ENCODE peak calls at places on chromosomes 2 and 18, in seven cellular contexts. One of them, this sample, is unnamed.

GRCh38 chr2:159144776-159145614 is 141.5 kb downstream of the WDSUB1 start:
- DNase-seq in ovary: no peak
- DNase-seq in K562: no peak
- DNase-seq in GM23338: no peak
- DNase-seq in CD8-positive, alpha-beta T cell: peak; percentile 8
- DNase-seq in lower lobe of right lung: no peak
- DNase-seq in Peyer's patch: no peak
- DNase-seq in this sample: no peak

GRCh38 chr2:120894936-120895335 is 159.3 kb downstream of the GLI2 start:
- DNase-seq in ovary: peak; percentile 32
- DNase-seq in K562: no peak
- DNase-seq in GM23338: no peak
- DNase-seq in CD8-positive, alpha-beta T cell: no peak
- DNase-seq in lower lobe of right lung: peak; percentile 12
- DNase-seq in Peyer's patch: no peak
- DNase-seq in this sample: no peak

GRCh38 chr2:218879881-218880748 is 537 bp upstream of the WNT10A start:
- DNase-seq in ovary: no peak
- DNase-seq in K562: no peak
- DNase-seq in GM23338: peak; percentile 48
- DNase-seq in CD8-positive, alpha-beta T cell: peak; percentile 80
- DNase-seq in lower lobe of right lung: peak; percentile 68
- DNase-seq in Peyer's patch: no peak
- DNase-seq in this sample: no peak

GRCh38 chr18:55095579-55095978 is 136.3 kb upstream of the CCDC68 start:
- DNase-seq in ovary: no peak
- DNase-seq in K562: no peak
- DNase-seq in GM23338: no peak
- DNase-seq in CD8-positive, alpha-beta T cell: no peak
- DNase-seq in lower lobe of right lung: no peak
- DNase-seq in Peyer's patch: no peak
- DNase-seq in this sample: no peak

GRCh38 chr18:31931163-31931885 is 11.6 kb downstream of the TRAPPC8 start:
- DNase-seq in ovary: no peak
- DNase-seq in K562: no peak
- DNase-seq in GM23338: no peak
- DNase-seq in CD8-positive, alpha-beta T cell: no peak
- DNase-seq in lower lobe of right lung: no peak
- DNase-seq in Peyer's patch: no peak
- DNase-seq in this sample: no peak

GRCh38 chr2:204072443-204073324 is 136.1 kb downstream of the ICOS start:
- DNase-seq in ovary: no peak
- DNase-seq in K562: peak; percentile 30
- DNase-seq in GM23338: peak; percentile 84
- DNase-seq in CD8-positive, alpha-beta T cell: peak; percentile 34
- DNase-seq in lower lobe of right lung: no peak
- DNase-seq in Peyer's patch: peak; percentile 48
- DNase-seq in this sample: peak; percentile 67

GRCh38 chr2:230582851-230583283 is 129.8 kb upstream of the CAB39 start:
- DNase-seq in ovary: no peak
- DNase-seq in K562: no peak
- DNase-seq in GM23338: no peak
- DNase-seq in CD8-positive, alpha-beta T cell: no peak
- DNase-seq in lower lobe of right lung: no peak
- DNase-seq in Peyer's patch: no peak
- DNase-seq in this sample: no peak

GRCh38 chr2:11872247-11872947 is 126.0 kb downstream of the LPIN1 start:
- DNase-seq in ovary: no peak
- DNase-seq in K562: peak; percentile 41
- DNase-seq in GM23338: no peak
- DNase-seq in CD8-positive, alpha-beta T cell: no peak
- DNase-seq in lower lobe of right lung: no peak
- DNase-seq in Peyer's patch: no peak
- DNase-seq in this sample: no peak

GRCh38 chr2:227482638-227483340 is 10.8 kb downstream of the AGFG1 start:
- DNase-seq in ovary: no peak
- DNase-seq in K562: no peak
- DNase-seq in GM23338: no peak
- DNase-seq in CD8-positive, alpha-beta T cell: no peak
- DNase-seq in lower lobe of right lung: no peak
- DNase-seq in Peyer's patch: no peak
- DNase-seq in this sample: no peak

GRCh38 chr2:20348542-20348941 is 2.1 kb downstream of the PUM2 start:
- DNase-seq in ovary: no peak
- DNase-seq in K562: peak; percentile 72
- DNase-seq in GM23338: no peak
- DNase-seq in CD8-positive, alpha-beta T cell: no peak
- DNase-seq in lower lobe of right lung: no peak
- DNase-seq in Peyer's patch: peak; percentile 53
- DNase-seq in this sample: no peak

GRCh38 chr2:37916512-37917082 is 8.5 kb upstream of the RMDN2 start:
- DNase-seq in ovary: peak; percentile 46
- DNase-seq in K562: no peak
- DNase-seq in GM23338: no peak
- DNase-seq in CD8-positive, alpha-beta T cell: no peak
- DNase-seq in lower lobe of right lung: peak; percentile 68
- DNase-seq in Peyer's patch: no peak
- DNase-seq in this sample: no peak

GRCh38 chr2:7730449-7730848 is 813.2 kb downstream of the RNF144A start:
- DNase-seq in ovary: no peak
- DNase-seq in K562: no peak
- DNase-seq in GM23338: no peak
- DNase-seq in CD8-positive, alpha-beta T cell: no peak
- DNase-seq in lower lobe of right lung: no peak
- DNase-seq in Peyer's patch: no peak
- DNase-seq in this sample: no peak

GRCh38 chr2:4725618-4726017 is 966.6 kb upstream of the SOX11 start:
- DNase-seq in ovary: no peak
- DNase-seq in K562: no peak
- DNase-seq in GM23338: no peak
- DNase-seq in CD8-positive, alpha-beta T cell: no peak
- DNase-seq in lower lobe of right lung: no peak
- DNase-seq in Peyer's patch: no peak
- DNase-seq in this sample: no peak

GRCh38 chr2:188682864-188683263 is 291.3 kb upstream of the COL3A1 start:
- DNase-seq in ovary: no peak
- DNase-seq in K562: no peak
- DNase-seq in GM23338: no peak
- DNase-seq in CD8-positive, alpha-beta T cell: no peak
- DNase-seq in lower lobe of right lung: no peak
- DNase-seq in Peyer's patch: no peak
- DNase-seq in this sample: no peak

GRCh38 chr2:10016001-10016801 is 27.1 kb upstream of the KLF11 start:
- DNase-seq in ovary: peak; percentile 26
- DNase-seq in K562: no peak
- DNase-seq in GM23338: no peak
- DNase-seq in CD8-positive, alpha-beta T cell: no peak
- DNase-seq in lower lobe of right lung: peak; percentile 41
- DNase-seq in Peyer's patch: peak; percentile 43
- DNase-seq in this sample: no peak

GRCh38 chr18:7174359-7175107 is 56.4 kb upstream of the LRRC30 start:
- DNase-seq in ovary: no peak
- DNase-seq in K562: no peak
- DNase-seq in GM23338: peak; percentile 28
- DNase-seq in CD8-positive, alpha-beta T cell: no peak
- DNase-seq in lower lobe of right lung: no peak
- DNase-seq in Peyer's patch: no peak
- DNase-seq in this sample: peak; percentile 23

GRCh38 chr2:33482518-33482917 is 6.1 kb downstream of the RASGRP3 start:
- DNase-seq in ovary: no peak
- DNase-seq in K562: no peak
- DNase-seq in GM23338: no peak
- DNase-seq in CD8-positive, alpha-beta T cell: no peak
- DNase-seq in lower lobe of right lung: no peak
- DNase-seq in Peyer's patch: no peak
- DNase-seq in this sample: no peak

GRCh38 chr2:202072737-202073396 is at the start of gene KIAA2012:
- DNase-seq in ovary: no peak
- DNase-seq in K562: no peak
- DNase-seq in GM23338: peak; percentile 64
- DNase-seq in CD8-positive, alpha-beta T cell: no peak
- DNase-seq in lower lobe of right lung: no peak
- DNase-seq in Peyer's patch: no peak
- DNase-seq in this sample: peak; percentile 34

GRCh38 chr18:76522104-76522503 is 27.1 kb upstream of the ZNF516 start:
- DNase-seq in ovary: peak; percentile 77
- DNase-seq in K562: no peak
- DNase-seq in GM23338: peak; percentile 60
- DNase-seq in CD8-positive, alpha-beta T cell: no peak
- DNase-seq in lower lobe of right lung: no peak
- DNase-seq in Peyer's patch: no peak
- DNase-seq in this sample: peak; percentile 28

GRCh38 chr18:76522551-76522950 is 27.5 kb upstream of the ZNF516 start:
- DNase-seq in ovary: no peak
- DNase-seq in K562: no peak
- DNase-seq in GM23338: no peak
- DNase-seq in CD8-positive, alpha-beta T cell: no peak
- DNase-seq in lower lobe of right lung: no peak
- DNase-seq in Peyer's patch: no peak
- DNase-seq in this sample: no peak

GRCh38 chr18:76519156-76519549 is 24.1 kb upstream of the ZNF516 start:
- DNase-seq in ovary: no peak
- DNase-seq in K562: no peak
- DNase-seq in GM23338: peak; percentile 64
- DNase-seq in CD8-positive, alpha-beta T cell: no peak
- DNase-seq in lower lobe of right lung: no peak
- DNase-seq in Peyer's patch: no peak
- DNase-seq in this sample: peak; percentile 35

GRCh38 chr18:76518543-76519155 is 23.6 kb upstream of the ZNF516 start:
- DNase-seq in ovary: peak; percentile 81
- DNase-seq in K562: no peak
- DNase-seq in GM23338: peak; percentile 74
- DNase-seq in CD8-positive, alpha-beta T cell: no peak
- DNase-seq in lower lobe of right lung: peak; percentile 59
- DNase-seq in Peyer's patch: no peak
- DNase-seq in this sample: peak; percentile 58

GRCh38 chr18:76521367-76521766 is 26.3 kb upstream of the ZNF516 start:
- DNase-seq in ovary: no peak
- DNase-seq in K562: no peak
- DNase-seq in GM23338: peak; percentile 28
- DNase-seq in CD8-positive, alpha-beta T cell: no peak
- DNase-seq in lower lobe of right lung: no peak
- DNase-seq in Peyer's patch: no peak
- DNase-seq in this sample: no peak
- TF ChIP-seq CTCF in ovary: no peak
- TF ChIP-seq CTCF in K562: no peak
- TF ChIP-seq CTCF in GM23338: no peak
- TF ChIP-seq CTCF in CD8-positive, alpha-beta T cell: no peak
- TF ChIP-seq CTCF in lower lobe of right lung: no peak
- TF ChIP-seq CTCF in Peyer's patch: no peak
- TF ChIP-seq CTCF in this sample: no peak

DNA sequence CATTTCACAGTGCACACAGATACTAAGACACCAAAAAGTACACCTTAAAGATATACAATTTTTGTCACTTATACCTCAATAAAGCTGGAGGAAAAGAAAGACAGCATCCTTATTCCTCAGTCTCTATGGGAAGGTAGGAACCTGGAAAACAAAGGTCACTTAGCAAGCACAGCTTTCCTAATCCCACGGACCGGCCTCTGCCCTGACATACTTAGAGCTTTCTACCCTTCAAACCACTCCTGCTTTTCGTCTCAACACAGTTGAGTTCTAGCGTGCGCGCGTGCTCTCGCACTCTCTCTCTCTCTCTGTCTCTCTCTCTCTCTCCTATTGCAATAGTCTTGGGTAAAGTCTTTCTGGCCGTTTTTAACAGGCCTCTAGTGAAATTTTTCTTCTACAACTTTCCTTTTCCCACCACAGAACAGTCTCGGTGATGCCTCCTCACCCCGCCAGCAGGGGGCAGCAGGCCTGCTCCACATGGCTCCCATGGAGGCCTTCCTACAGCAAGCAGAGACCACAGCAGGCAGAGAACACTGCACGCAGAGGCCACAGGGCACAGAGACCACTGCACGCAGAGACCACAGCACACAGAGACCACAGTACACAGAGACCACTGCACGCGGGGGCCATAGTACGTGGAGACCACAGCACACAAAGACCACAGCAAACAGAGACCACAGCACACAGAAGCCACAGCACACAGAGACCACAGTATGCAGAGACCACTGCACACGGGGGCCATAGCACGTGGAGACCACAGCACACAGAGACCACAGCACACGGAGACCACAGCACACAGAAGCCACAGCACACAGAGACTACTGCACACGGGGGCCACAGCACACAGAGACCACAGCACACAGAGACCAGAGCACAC is 106.9 kb downstream of the FBXO15 start:
- DNase-seq in ovary: no peak
- DNase-seq in K562: peak; percentile 64
- DNase-seq in GM23338: peak; percentile 81
- DNase-seq in CD8-positive, alpha-beta T cell: peak; percentile 45
- DNase-seq in lower lobe of right lung: peak; percentile 60
- DNase-seq in Peyer's patch: peak; percentile 64
- DNase-seq in this sample: peak; percentile 75
- TF ChIP-seq CTCF in ovary: no peak
- TF ChIP-seq CTCF in K562: peak; percentile 69
- TF ChIP-seq CTCF in GM23338: peak; percentile 90
- TF ChIP-seq CTCF in CD8-positive, alpha-beta T cell: peak; percentile 67
- TF ChIP-seq CTCF in lower lobe of right lung: peak; percentile 53
- TF ChIP-seq CTCF in Peyer's patch: peak; percentile 55
- TF ChIP-seq CTCF in this sample: peak; percentile 73

GRCh38 chr18:72700961-72701710 is 157.0 kb upstream of the CBLN2 start:
- DNase-seq in ovary: no peak
- DNase-seq in K562: peak; percentile 0
- DNase-seq in GM23338: peak; percentile 62
- DNase-seq in CD8-positive, alpha-beta T cell: no peak
- DNase-seq in lower lobe of right lung: no peak
- DNase-seq in Peyer's patch: no peak
- DNase-seq in this sample: no peak
- TF ChIP-seq CTCF in ovary: no peak
- TF ChIP-seq CTCF in K562: no peak
- TF ChIP-seq CTCF in GM23338: peak; percentile 87
- TF ChIP-seq CTCF in CD8-positive, alpha-beta T cell: no peak
- TF ChIP-seq CTCF in lower lobe of right lung: peak; percentile 14
- TF ChIP-seq CTCF in Peyer's patch: no peak
- TF ChIP-seq CTCF in this sample: no peak

DNA sequence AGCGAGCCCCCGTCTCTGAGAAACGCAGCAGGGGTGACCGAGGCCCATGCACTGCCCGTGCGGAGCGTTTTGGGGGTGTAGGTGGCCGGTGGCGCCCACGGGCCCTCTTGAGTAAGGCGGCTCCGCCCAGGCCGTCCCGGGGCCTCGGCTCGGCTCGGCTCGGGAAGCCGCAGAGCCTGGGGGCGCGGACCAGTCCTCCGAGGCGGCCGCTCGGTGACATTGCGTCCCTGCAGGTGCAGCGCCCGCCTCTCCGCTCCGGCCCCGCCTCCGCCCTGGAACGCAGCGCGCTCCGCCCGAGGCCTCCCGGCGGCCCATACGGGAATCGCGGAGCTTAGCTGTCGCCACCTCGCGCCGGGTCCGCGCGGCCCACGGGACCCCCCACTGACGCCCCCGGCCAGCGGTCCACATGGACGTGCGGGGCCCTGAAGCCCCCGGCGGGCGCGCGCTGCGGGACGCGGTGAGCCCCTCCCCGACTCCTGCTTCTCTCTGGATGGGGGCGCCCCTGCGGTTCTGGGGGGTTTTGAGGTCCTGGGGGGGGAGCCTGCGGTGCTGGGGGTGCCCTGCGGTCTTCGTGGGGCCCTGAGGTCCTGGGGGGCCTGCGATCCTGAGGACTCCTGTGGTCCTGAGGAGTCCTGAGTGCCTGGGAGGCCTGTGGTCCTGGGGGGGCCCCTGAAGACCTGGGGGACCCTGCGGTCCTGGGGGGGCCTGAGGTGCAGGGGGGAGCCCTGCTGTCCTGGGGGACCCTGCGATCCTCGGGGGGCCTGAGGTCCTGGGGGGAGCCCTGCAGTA is at the start of gene HSBP1L1:
- DNase-seq in ovary: peak; percentile 76
- DNase-seq in K562: no peak
- DNase-seq in GM23338: peak; percentile 90
- DNase-seq in CD8-positive, alpha-beta T cell: peak; percentile 54
- DNase-seq in lower lobe of right lung: peak; percentile 90
- DNase-seq in Peyer's patch: peak; percentile 89
- DNase-seq in this sample: peak; percentile 60
- TF ChIP-seq CTCF in ovary: peak; percentile 65
- TF ChIP-seq CTCF in K562: no peak
- TF ChIP-seq CTCF in GM23338: no peak
- TF ChIP-seq CTCF in CD8-positive, alpha-beta T cell: no peak
- TF ChIP-seq CTCF in lower lobe of right lung: peak; percentile 54
- TF ChIP-seq CTCF in Peyer's patch: no peak
- TF ChIP-seq CTCF in this sample: no peak